ENCODE peak calls at places on chromosomes 5 and 9, in five cellular contexts. R is fibroblast of lung, J is HCT116, D is neural progenitor cell, H is spleen. O is an unnamed sample.

GRCh38 chr5:137531266-137531665 is 32.1 kb upstream of the SPOCK1 start:
- DNase-seq in D (no peak), J (no peak), R (no peak), H (no peak), O (no peak)

GRCh38 chr5:95252801-95253200 is 32.1 kb downstream of the MCTP1 start:
- DNase-seq in R (no peak), H (no peak), J (no peak), D (no peak), O (no peak)

GRCh38 chr5:171531638-171532037 is 112.2 kb downstream of the FGF18 start:
- DNase-seq in R (no peak), H (no peak), D (no peak), J (no peak), O (no peak)

GRCh38 chr5:105506692-105507277 is 1944.2 kb upstream of the NUDT12 start:
- DNase-seq in J (peak; percentile 16), D (peak; percentile 55), H (no peak), R (no peak), O (no peak)

GRCh38 chr5:178115136-178115834 is 2.0 kb downstream of the N4BP3 start:
- DNase-seq in H (no peak), J (no peak), D (peak; percentile 93), R (no peak), O (no peak)

GRCh38 chr9:136984464-136985026 is 1.8 kb downstream of the LCNL1 start:
- DNase-seq in H (no peak), J (no peak), D (no peak), R (no peak), O (no peak)

GRCh38 chr5:95712347-95712958 is 18.7 kb upstream of the RHOBTB3 start:
- DNase-seq in J (peak; percentile 97), H (no peak), R (peak; percentile 97), D (no peak), O (no peak)

GRCh38 chr5:54317511-54318260 is 7.3 kb upstream of the ARL15 start:
- DNase-seq in R (peak; percentile 61), J (no peak), D (no peak), H (no peak), O (no peak)

GRCh38 chr5:181069767-181070491 is 29.9 kb downstream of the BTNL9 start:
- DNase-seq in R (no peak), H (no peak), D (peak; percentile 51), J (no peak), O (peak; percentile 18)

GRCh38 chr9:34869390-34869789 is 88.7 kb upstream of the PHF24 start:
- DNase-seq in D (peak; percentile 17), J (peak; percentile 7), H (no peak), R (peak; percentile 20), O (no peak)

GRCh38 chr9:133141833-133142594 is 21.0 kb upstream of the RALGDS start:
- DNase-seq in J (no peak), H (peak; percentile 89), D (no peak), R (no peak), O (peak; percentile 74)

GRCh38 chr9:76166436-76166959 is 227.7 kb downstream of the RFK start:
- DNase-seq in D (no peak), J (no peak), H (no peak), R (no peak), O (no peak)

GRCh38 chr5:133366438-133366837 is 245.9 kb downstream of the FSTL4 start:
- DNase-seq in D (no peak), R (no peak), J (no peak), H (no peak), O (no peak)

GRCh38 chr5:150263801-150264621 is 25.6 kb downstream of the CAMK2A start:
- DNase-seq in H (no peak), J (peak; percentile 70), D (no peak), R (peak; percentile 92), O (peak; percentile 80)

GRCh38 chr9:136653323-136654064 is 9.2 kb upstream of the EGFL7 start:
- DNase-seq in D (no peak), R (no peak), J (no peak), H (no peak), O (no peak)

GRCh38 chr5:93583799-93584530 is 943 bp downstream of the NR2F1 start:
- DNase-seq in J (no peak), R (peak; percentile 63), H (peak; percentile 88), D (peak; percentile 89), O (peak; percentile 47)

GRCh38 chr5:7849531-7850240 is 1.2 kb downstream of the CFAP90 start:
- DNase-seq in D (peak; percentile 75), R (no peak), H (no peak), J (no peak), O (no peak)

GRCh38 chr5:81422671-81423070 is 28.7 kb upstream of the ACOT12 start:
- DNase-seq in J (no peak), H (no peak), R (peak; percentile 86), D (no peak), O (no peak)

GRCh38 chr5:192970-193831 is 1.9 kb downstream of the LRRC14B start:
- DNase-seq in J (no peak), D (no peak), R (no peak), H (peak; percentile 68), O (no peak)

GRCh38 chr5:13939647-13940046 is 4.8 kb downstream of the DNAH5 start:
- DNase-seq in R (no peak), H (no peak), J (no peak), D (peak; percentile 84), O (no peak)

GRCh38 chr9:38315085-38315595 is 77.4 kb upstream of the ALDH1B1 start:
- DNase-seq in H (no peak), R (no peak), D (no peak), J (no peak), O (no peak)

GRCh38 chr9:137221477-137222111 is 446 bp downstream of the RNF208 start:
- DNase-seq in D (peak; percentile 47), R (no peak), J (no peak), H (no peak), O (no peak)

GRCh38 chr5:150021491-150022162 is 21.1 kb downstream of the HMGXB3 start:
- DNase-seq in R (peak; percentile 91), D (no peak), H (no peak), J (peak; percentile 80), O (no peak)

GRCh38 chr5:157607371-157608161 is 32.0 kb upstream of the ADAM19 start:
- DNase-seq in J (peak; percentile 73), R (peak; percentile 80), D (no peak), H (no peak), O (no peak)

GRCh38 chr5:83471405-83472212 is at the start of gene VCAN:
- DNase-seq in H (peak; percentile 69), R (peak; percentile 97), J (peak; percentile 53), D (peak; percentile 84), O (peak; percentile 56)

GRCh38 chr5:8184455-8185063 is 315.6 kb downstream of the MTRR start:
- DNase-seq in H (no peak), J (no peak), D (peak; percentile 70), R (no peak), O (peak; percentile 86)

GRCh38 chr9:113468716-113469448 is 5.4 kb downstream of the RGS3 start:
- DNase-seq in J (no peak), H (no peak), D (no peak), R (no peak), O (peak; percentile 66)

GRCh38 chr5:74370168-74370567 is 270.4 kb downstream of the ENC1 start:
- DNase-seq in H (no peak), R (no peak), D (no peak), J (no peak), O (no peak)

GRCh38 chr5:131218392-131218791 is 45.5 kb upstream of the CDC42SE2 start:
- DNase-seq in D (no peak), J (no peak), H (no peak), R (peak; percentile 28), O (no peak)
- H3K27ac ChIP-seq in D (no peak overlapping the region), J (no peak overlapping the region), H (no peak overlapping the region), R (no peak overlapping the region), O (no peak overlapping the region)

GRCh38 chr5:162497455-162497854 is 429.9 kb downstream of the GABRG2 start:
- DNase-seq in R (no peak), H (no peak), J (no peak), D (no peak), O (no peak)

DNA sequence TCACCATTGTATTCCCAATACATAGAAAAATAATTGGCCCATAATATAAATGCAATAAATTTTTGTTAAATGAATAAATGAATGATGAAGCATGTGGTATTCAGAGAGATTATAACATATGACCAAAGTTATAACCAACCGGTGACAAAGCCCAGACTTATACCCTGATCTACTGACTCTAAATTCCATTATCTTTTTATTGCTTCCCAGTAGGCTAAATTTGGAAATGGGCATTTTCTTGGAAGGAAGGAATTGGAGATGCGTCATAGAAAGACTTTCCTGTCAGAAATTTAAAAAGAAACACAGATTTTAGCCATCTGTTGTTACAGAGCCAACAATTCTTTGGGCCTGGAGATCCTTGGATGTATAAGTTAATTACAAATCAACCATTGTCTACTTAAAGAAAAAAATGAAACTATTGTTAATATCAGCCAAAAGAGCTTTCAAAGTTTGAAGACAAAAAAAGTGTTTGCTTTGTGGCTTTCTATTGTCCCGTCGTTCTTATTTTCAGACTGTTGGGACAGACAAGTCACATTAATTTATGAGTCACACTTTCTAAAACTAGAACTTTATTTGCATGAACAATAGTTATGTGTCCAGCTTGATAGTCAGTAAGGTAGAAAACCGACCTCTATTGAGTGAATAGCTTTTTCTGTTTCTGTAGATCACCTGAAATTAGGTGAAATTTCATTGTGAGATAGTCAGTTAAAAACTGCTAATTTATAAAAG is 428.7 kb downstream of the GABRG2 start:
- DNase-seq in J (no peak), R (no peak), H (no peak), D (no peak), O (no peak)
- H3K27ac ChIP-seq in J (no peak overlapping the region), R (no peak overlapping the region), H (no peak overlapping the region), D (no peak overlapping the region), O (no peak overlapping the region)

GRCh38 chr5:98989723-98990122 is 60.9 kb upstream of the CHD1 start:
- DNase-seq in R (no peak), H (no peak), D (no peak), J (no peak), O (no peak)
- H3K27ac ChIP-seq in R (no peak overlapping the region), H (peak overlapping the region; percentile 43), D (no peak overlapping the region), J (no peak overlapping the region), O (no peak overlapping the region)

GRCh38 chr5:179315356-179315890 is 29.8 kb downstream of the ADAMTS2 start:
- DNase-seq in J (no peak), D (no peak), H (peak; percentile 24), R (no peak), O (no peak)

GRCh38 chr5:179314606-179315355 is 30.5 kb downstream of the ADAMTS2 start:
- DNase-seq in D (no peak), J (no peak), H (peak; percentile 22), R (no peak), O (no peak)

GRCh38 chr5:179312557-179313235 is 32.6 kb downstream of the ADAMTS2 start:
- DNase-seq in H (peak; percentile 51), J (no peak), D (no peak), R (no peak), O (no peak)

GRCh38 chr5:179316111-179316551 is 29.1 kb downstream of the ADAMTS2 start:
- DNase-seq in R (no peak), H (peak; percentile 67), J (no peak), D (no peak), O (no peak)

DNA sequence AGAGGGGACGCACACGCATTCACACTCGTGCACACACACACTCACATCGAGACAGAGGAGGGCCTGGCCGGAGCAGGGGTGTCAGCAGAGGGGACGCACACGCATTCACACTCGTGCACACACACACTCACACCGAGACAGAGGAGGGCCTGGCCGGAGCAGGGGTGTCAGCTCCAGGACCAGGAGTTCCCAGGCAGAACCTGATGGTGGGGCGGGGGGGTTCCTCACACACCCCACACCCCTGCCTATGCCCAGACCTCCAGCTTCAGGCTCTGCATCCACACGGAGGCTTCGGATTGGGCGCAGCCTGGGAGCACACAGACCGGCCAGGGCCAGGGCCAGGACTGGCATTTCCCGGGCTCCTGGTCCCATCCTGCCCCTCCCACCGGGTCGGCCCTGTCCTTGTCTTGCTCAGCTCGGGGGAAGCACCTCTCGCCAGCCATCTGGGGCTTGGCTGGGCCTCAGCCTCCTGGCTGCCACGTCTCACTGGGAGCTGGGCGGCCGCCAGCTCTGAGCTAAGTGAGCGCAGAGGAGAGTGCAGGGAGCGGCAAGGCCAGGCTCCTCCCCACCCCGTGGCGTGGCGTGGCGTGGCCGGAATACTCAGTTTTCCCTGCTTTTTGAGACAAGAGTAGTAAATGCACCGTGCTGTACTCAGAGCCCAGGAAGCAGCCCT is 31.3 kb downstream of the ADAMTS2 start:
- DNase-seq in R (peak; percentile 94), J (no peak), H (peak; percentile 79), D (no peak), O (peak; percentile 66)
- H3K27ac ChIP-seq in R (peak overlapping the region; percentile 91), J (no peak overlapping the region), H (peak overlapping the region; percentile 31), D (no peak overlapping the region), O (no peak overlapping the region)

O was measured in pancreas.